ENCODE peak calls at places on chromosomes 6 and 20, in nine cellular contexts. One of them, this sample, is unnamed.

GRCh38 chr6:141719476-141719875 is 413.2 kb upstream of the GJE1 start:
- DNase-seq in aorta: no peak
- DNase-seq in left ventricle myocardium inferior: no peak
- DNase-seq in cardiac muscle cell: no peak
- DNase-seq in CD8-positive, alpha-beta memory T cell: no peak
- DNase-seq in fibroblast of lung: no peak
- DNase-seq in transverse colon: no peak
- DNase-seq in WERI-Rb-1: no peak
- DNase-seq in heart right ventricle: no peak
- DNase-seq in this sample: no peak

GRCh38 chr20:37535443-37536132 is 7.9 kb upstream of the BLCAP start:
- DNase-seq in aorta: no peak
- DNase-seq in left ventricle myocardium inferior: no peak
- DNase-seq in cardiac muscle cell: no peak
- DNase-seq in CD8-positive, alpha-beta memory T cell: no peak
- DNase-seq in fibroblast of lung: no peak
- DNase-seq in transverse colon: no peak
- DNase-seq in WERI-Rb-1: no peak
- DNase-seq in heart right ventricle: no peak
- DNase-seq in this sample: no peak

GRCh38 chr20:38402089-38402488 is 33.0 kb downstream of the SNHG17 start:
- DNase-seq in aorta: no peak
- DNase-seq in left ventricle myocardium inferior: no peak
- DNase-seq in cardiac muscle cell: no peak
- DNase-seq in CD8-positive, alpha-beta memory T cell: no peak
- DNase-seq in fibroblast of lung: no peak
- DNase-seq in transverse colon: no peak
- DNase-seq in WERI-Rb-1: no peak
- DNase-seq in heart right ventricle: no peak
- DNase-seq in this sample: no peak

GRCh38 chr6:7000825-7001777 is 106.7 kb upstream of the RREB1 start:
- DNase-seq in aorta: no peak
- DNase-seq in left ventricle myocardium inferior: no peak
- DNase-seq in cardiac muscle cell: no peak
- DNase-seq in CD8-positive, alpha-beta memory T cell: no peak
- DNase-seq in fibroblast of lung: no peak
- DNase-seq in transverse colon: no peak
- DNase-seq in WERI-Rb-1: no peak
- DNase-seq in heart right ventricle: no peak
- DNase-seq in this sample: no peak

GRCh38 chr20:40564997-40565680 is 123.9 kb downstream of the MAFB start:
- DNase-seq in aorta: peak
- DNase-seq in left ventricle myocardium inferior: no peak
- DNase-seq in cardiac muscle cell: peak
- DNase-seq in CD8-positive, alpha-beta memory T cell: no peak
- DNase-seq in fibroblast of lung: peak
- DNase-seq in transverse colon: no peak
- DNase-seq in WERI-Rb-1: no peak
- DNase-seq in heart right ventricle: no peak
- DNase-seq in this sample: no peak

GRCh38 chr20:34884260-34884659 is 7.8 kb downstream of the ACSS2 start:
- DNase-seq in aorta: no peak
- DNase-seq in left ventricle myocardium inferior: no peak
- DNase-seq in cardiac muscle cell: no peak
- DNase-seq in CD8-positive, alpha-beta memory T cell: no peak
- DNase-seq in fibroblast of lung: no peak
- DNase-seq in transverse colon: no peak
- DNase-seq in WERI-Rb-1: no peak
- DNase-seq in heart right ventricle: no peak
- DNase-seq in this sample: no peak

GRCh38 chr6:10415593-10416480 is 963 bp upstream of the TFAP2A start:
- DNase-seq in aorta: no peak
- DNase-seq in left ventricle myocardium inferior: no peak
- DNase-seq in cardiac muscle cell: no peak
- DNase-seq in CD8-positive, alpha-beta memory T cell: no peak
- DNase-seq in fibroblast of lung: no peak
- DNase-seq in transverse colon: no peak
- DNase-seq in WERI-Rb-1: no peak
- DNase-seq in heart right ventricle: no peak
- DNase-seq in this sample: no peak

GRCh38 chr6:167136376-167136775 is 13.5 kb downstream of the CCR6 start:
- DNase-seq in aorta: no peak
- DNase-seq in left ventricle myocardium inferior: no peak
- DNase-seq in cardiac muscle cell: no peak
- DNase-seq in CD8-positive, alpha-beta memory T cell: no peak
- DNase-seq in fibroblast of lung: no peak
- DNase-seq in transverse colon: no peak
- DNase-seq in WERI-Rb-1: no peak
- DNase-seq in heart right ventricle: no peak
- DNase-seq in this sample: no peak

GRCh38 chr6:56841751-56842150 is 113.2 kb upstream of the BEND6 start:
- DNase-seq in aorta: no peak
- DNase-seq in left ventricle myocardium inferior: no peak
- DNase-seq in cardiac muscle cell: no peak
- DNase-seq in CD8-positive, alpha-beta memory T cell: no peak
- DNase-seq in fibroblast of lung: no peak
- DNase-seq in transverse colon: no peak
- DNase-seq in WERI-Rb-1: no peak
- DNase-seq in heart right ventricle: no peak
- DNase-seq in this sample: no peak

GRCh38 chr20:33133616-33133941 is 34.4 kb upstream of the BPIFA2 start:
- DNase-seq in aorta: no peak
- DNase-seq in left ventricle myocardium inferior: no peak
- DNase-seq in cardiac muscle cell: no peak
- DNase-seq in CD8-positive, alpha-beta memory T cell: no peak
- DNase-seq in fibroblast of lung: no peak
- DNase-seq in transverse colon: no peak
- DNase-seq in WERI-Rb-1: no peak
- DNase-seq in heart right ventricle: no peak
- DNase-seq in this sample: no peak

GRCh38 chr20:33127422-33128097 is 40.4 kb upstream of the BPIFA2 start:
- DNase-seq in aorta: no peak
- DNase-seq in left ventricle myocardium inferior: no peak
- DNase-seq in cardiac muscle cell: peak
- DNase-seq in CD8-positive, alpha-beta memory T cell: no peak
- DNase-seq in fibroblast of lung: no peak
- DNase-seq in transverse colon: no peak
- DNase-seq in WERI-Rb-1: no peak
- DNase-seq in heart right ventricle: no peak
- DNase-seq in this sample: no peak

GRCh38 chr20:33132858-33133615 is 34.9 kb upstream of the BPIFA2 start:
- DNase-seq in aorta: no peak
- DNase-seq in left ventricle myocardium inferior: no peak
- DNase-seq in cardiac muscle cell: peak
- DNase-seq in CD8-positive, alpha-beta memory T cell: no peak
- DNase-seq in fibroblast of lung: no peak
- DNase-seq in transverse colon: no peak
- DNase-seq in WERI-Rb-1: no peak
- DNase-seq in heart right ventricle: no peak
- DNase-seq in this sample: no peak

GRCh38 chr20:33130553-33130952 is 37.4 kb upstream of the BPIFA2 start:
- DNase-seq in aorta: no peak
- DNase-seq in left ventricle myocardium inferior: no peak
- DNase-seq in cardiac muscle cell: peak
- DNase-seq in CD8-positive, alpha-beta memory T cell: no peak
- DNase-seq in fibroblast of lung: no peak
- DNase-seq in transverse colon: no peak
- DNase-seq in WERI-Rb-1: no peak
- DNase-seq in heart right ventricle: no peak
- DNase-seq in this sample: no peak

DNA sequence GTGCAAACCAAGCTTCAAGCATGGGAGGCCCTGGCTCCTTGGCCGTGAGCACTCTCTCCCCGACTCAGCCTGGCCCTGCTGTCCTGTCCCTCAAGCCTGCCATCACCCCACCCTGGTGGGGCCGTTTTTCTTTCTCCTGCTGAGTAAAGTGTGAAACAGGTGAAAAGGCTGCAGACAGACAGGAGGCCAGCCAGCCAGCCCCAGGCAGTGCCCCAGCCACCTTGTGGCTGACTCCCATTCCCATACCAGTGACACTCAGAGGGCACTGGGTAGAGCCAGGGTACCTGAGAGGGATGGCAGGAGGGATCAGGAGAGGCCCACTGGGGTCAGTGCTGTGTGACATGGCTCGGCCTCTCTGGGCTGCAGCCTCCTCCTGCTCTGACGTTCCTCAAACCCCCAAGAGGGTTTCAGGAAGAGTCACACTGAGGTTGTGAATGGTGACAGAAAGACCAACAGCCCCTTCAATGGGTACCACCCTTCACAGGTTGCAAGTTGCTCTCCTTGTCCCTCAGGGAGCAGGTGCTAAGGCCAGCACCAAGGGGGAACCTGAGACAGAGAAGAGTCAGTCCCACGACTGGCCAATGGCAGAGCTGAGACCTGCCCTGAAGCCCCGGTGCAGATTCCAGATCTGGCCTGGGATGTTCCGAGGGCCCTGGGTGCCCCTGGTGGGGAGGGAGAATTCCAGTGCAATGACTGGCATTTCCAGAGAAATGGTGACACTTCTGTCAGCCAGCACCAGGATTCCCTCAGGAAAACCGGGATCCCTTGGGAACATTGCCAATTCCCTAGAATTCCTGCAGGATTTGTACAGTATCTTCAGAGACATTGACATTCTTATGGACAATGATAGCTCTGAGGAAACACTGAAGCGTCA is 35.8 kb upstream of the BPIFA2 start:
- DNase-seq in aorta: no peak
- DNase-seq in left ventricle myocardium inferior: no peak
- DNase-seq in cardiac muscle cell: no peak
- DNase-seq in CD8-positive, alpha-beta memory T cell: no peak
- DNase-seq in fibroblast of lung: no peak
- DNase-seq in transverse colon: no peak
- DNase-seq in WERI-Rb-1: no peak
- DNase-seq in heart right ventricle: no peak
- DNase-seq in this sample: no peak
- H3K27ac ChIP-seq in aorta: no peak
- H3K27ac ChIP-seq in left ventricle myocardium inferior: no peak
- H3K27ac ChIP-seq in cardiac muscle cell: no peak
- H3K27ac ChIP-seq in CD8-positive, alpha-beta memory T cell: no peak
- H3K27ac ChIP-seq in fibroblast of lung: no peak
- H3K27ac ChIP-seq in transverse colon: no peak
- H3K27ac ChIP-seq in WERI-Rb-1: no peak
- H3K27ac ChIP-seq in heart right ventricle: no peak
- H3K27ac ChIP-seq in this sample: no peak

DNA sequence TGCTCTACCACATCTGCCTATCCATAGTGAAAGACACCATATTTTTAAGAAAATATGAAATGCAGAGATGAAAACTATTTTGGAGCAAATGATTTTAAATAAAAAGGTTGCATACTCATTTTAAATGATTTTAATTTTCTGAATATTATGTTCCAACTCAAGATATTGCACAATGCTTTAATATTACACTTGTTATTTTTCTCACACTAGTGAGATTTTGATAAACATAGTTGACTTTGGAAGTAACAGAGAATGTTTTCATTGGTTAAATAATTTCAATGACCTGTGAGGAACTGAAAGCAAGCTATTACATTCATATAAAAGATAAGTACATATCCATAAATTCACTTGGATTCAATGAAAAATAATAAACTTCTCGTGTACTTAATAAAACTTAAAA is 7.2 kb upstream of the TMEM30A start:
- DNase-seq in aorta: no peak
- DNase-seq in left ventricle myocardium inferior: no peak
- DNase-seq in cardiac muscle cell: no peak
- DNase-seq in CD8-positive, alpha-beta memory T cell: no peak
- DNase-seq in fibroblast of lung: no peak
- DNase-seq in transverse colon: no peak
- DNase-seq in WERI-Rb-1: no peak
- DNase-seq in heart right ventricle: no peak
- DNase-seq in this sample: no peak
- H3K27ac ChIP-seq in aorta: no peak
- H3K27ac ChIP-seq in left ventricle myocardium inferior: peak
- H3K27ac ChIP-seq in cardiac muscle cell: peak
- H3K27ac ChIP-seq in CD8-positive, alpha-beta memory T cell: no peak
- H3K27ac ChIP-seq in fibroblast of lung: no peak
- H3K27ac ChIP-seq in transverse colon: no peak
- H3K27ac ChIP-seq in WERI-Rb-1: no peak
- H3K27ac ChIP-seq in heart right ventricle: no peak
- H3K27ac ChIP-seq in this sample: no peak

GRCh38 chr6:110323004-110323657 is 35.0 kb downstream of the METTL24 start:
- DNase-seq in aorta: no peak
- DNase-seq in left ventricle myocardium inferior: no peak
- DNase-seq in cardiac muscle cell: no peak
- DNase-seq in CD8-positive, alpha-beta memory T cell: no peak
- DNase-seq in fibroblast of lung: no peak
- DNase-seq in transverse colon: no peak
- DNase-seq in WERI-Rb-1: no peak
- DNase-seq in heart right ventricle: no peak
- DNase-seq in this sample: no peak
- H3K27ac ChIP-seq in aorta: no peak
- H3K27ac ChIP-seq in left ventricle myocardium inferior: no peak
- H3K27ac ChIP-seq in cardiac muscle cell: peak
- H3K27ac ChIP-seq in CD8-positive, alpha-beta memory T cell: no peak
- H3K27ac ChIP-seq in fibroblast of lung: no peak
- H3K27ac ChIP-seq in transverse colon: peak
- H3K27ac ChIP-seq in WERI-Rb-1: no peak
- H3K27ac ChIP-seq in heart right ventricle: no peak
- H3K27ac ChIP-seq in this sample: no peak

GRCh38 chr6:137399949-137400443 is 94.2 kb downstream of the OLIG3 start:
- DNase-seq in aorta: no peak
- DNase-seq in left ventricle myocardium inferior: no peak
- DNase-seq in cardiac muscle cell: no peak
- DNase-seq in CD8-positive, alpha-beta memory T cell: no peak
- DNase-seq in fibroblast of lung: no peak
- DNase-seq in transverse colon: no peak
- DNase-seq in WERI-Rb-1: no peak
- DNase-seq in heart right ventricle: no peak
- DNase-seq in this sample: no peak
- H3K27ac ChIP-seq in aorta: no peak
- H3K27ac ChIP-seq in left ventricle myocardium inferior: no peak
- H3K27ac ChIP-seq in cardiac muscle cell: no peak
- H3K27ac ChIP-seq in CD8-positive, alpha-beta memory T cell: no peak
- H3K27ac ChIP-seq in fibroblast of lung: no peak
- H3K27ac ChIP-seq in transverse colon: no peak
- H3K27ac ChIP-seq in WERI-Rb-1: no peak
- H3K27ac ChIP-seq in heart right ventricle: no peak
- H3K27ac ChIP-seq in this sample: no peak

DNA sequence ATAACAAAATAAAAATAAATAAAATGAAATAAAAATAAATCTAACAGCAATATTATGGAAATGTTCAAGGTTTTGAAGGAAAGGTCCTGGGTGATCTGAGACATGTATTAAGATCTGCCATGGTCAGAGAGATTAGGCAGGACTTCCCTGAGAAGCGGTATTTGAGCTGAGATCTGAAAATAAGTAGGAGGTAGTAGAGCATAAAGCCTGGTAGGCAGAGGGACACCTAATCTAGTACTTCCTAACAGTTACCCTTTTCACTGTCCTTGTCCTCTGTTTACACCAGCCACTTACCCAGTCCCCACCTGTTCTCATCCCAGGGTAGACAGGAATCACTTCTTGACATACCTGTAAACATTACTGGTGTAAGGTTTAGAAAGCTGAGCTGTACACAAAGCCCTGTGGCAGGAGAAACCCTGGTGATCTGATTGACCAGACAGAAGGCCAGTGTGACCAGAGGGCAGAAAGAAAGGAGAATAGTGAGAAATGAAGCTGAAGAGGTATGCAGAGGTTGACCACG is 8.3 kb upstream of the ZNF318 start:
- DNase-seq in aorta: no peak
- DNase-seq in left ventricle myocardium inferior: no peak
- DNase-seq in cardiac muscle cell: no peak
- DNase-seq in CD8-positive, alpha-beta memory T cell: no peak
- DNase-seq in fibroblast of lung: no peak
- DNase-seq in transverse colon: no peak
- DNase-seq in WERI-Rb-1: no peak
- DNase-seq in heart right ventricle: no peak
- DNase-seq in this sample: no peak
- H3K27ac ChIP-seq in aorta: no peak
- H3K27ac ChIP-seq in left ventricle myocardium inferior: no peak
- H3K27ac ChIP-seq in cardiac muscle cell: no peak
- H3K27ac ChIP-seq in CD8-positive, alpha-beta memory T cell: no peak
- H3K27ac ChIP-seq in fibroblast of lung: no peak
- H3K27ac ChIP-seq in transverse colon: no peak
- H3K27ac ChIP-seq in WERI-Rb-1: no peak
- H3K27ac ChIP-seq in heart right ventricle: no peak
- H3K27ac ChIP-seq in this sample: no peak